ENCODE peak calls at places on chromosomes 3 and 15, in nine cellular contexts. One of them, this sample, is unnamed.
A peak's percentile ranks its signal among the peaks of the same experiment; 100 is the strongest.

GRCh38 chr3:32392530-32393302 is 1.1 kb downstream of the CMTM7 start:
- DNase-seq in PC-9: peak; percentile 46
- DNase-seq in fibroblast of lung: peak; percentile 70
- DNase-seq in CD4-positive, alpha-beta memory T cell: peak; percentile 54
- DNase-seq in gastrocnemius medialis: no peak
- DNase-seq in breast epithelium: peak; percentile 64
- DNase-seq in IMR-90: peak; percentile 77
- DNase-seq in foreskin fibroblast: peak; percentile 79
- DNase-seq in hepatocyte: peak; percentile 60
- DNase-seq in this sample: no peak

GRCh38 chr3:171810278-171811058 is at the start of gene PLD1:
- DNase-seq in PC-9: peak; percentile 95
- DNase-seq in fibroblast of lung: no peak
- DNase-seq in CD4-positive, alpha-beta memory T cell: peak; percentile 37
- DNase-seq in gastrocnemius medialis: peak; percentile 44
- DNase-seq in breast epithelium: peak; percentile 70
- DNase-seq in IMR-90: peak; percentile 79
- DNase-seq in foreskin fibroblast: peak; percentile 82
- DNase-seq in hepatocyte: peak; percentile 94
- DNase-seq in this sample: peak; percentile 59

GRCh38 chr3:66110840-66111239 is 72.1 kb upstream of the MAGI1 start:
- DNase-seq in PC-9: no peak
- DNase-seq in fibroblast of lung: no peak
- DNase-seq in CD4-positive, alpha-beta memory T cell: no peak
- DNase-seq in gastrocnemius medialis: no peak
- DNase-seq in breast epithelium: no peak
- DNase-seq in IMR-90: no peak
- DNase-seq in foreskin fibroblast: no peak
- DNase-seq in hepatocyte: no peak
- DNase-seq in this sample: no peak

GRCh38 chr15:28182731-28183130 is 83.6 kb upstream of the OCA2 start:
- DNase-seq in PC-9: no peak
- DNase-seq in fibroblast of lung: no peak
- DNase-seq in CD4-positive, alpha-beta memory T cell: no peak
- DNase-seq in gastrocnemius medialis: no peak
- DNase-seq in breast epithelium: no peak
- DNase-seq in IMR-90: no peak
- DNase-seq in foreskin fibroblast: no peak
- DNase-seq in hepatocyte: no peak
- DNase-seq in this sample: no peak

GRCh38 chr3:54572197-54572895 is 355.5 kb downstream of the LRTM1 start:
- DNase-seq in PC-9: no peak
- DNase-seq in fibroblast of lung: peak; percentile 64
- DNase-seq in CD4-positive, alpha-beta memory T cell: no peak
- DNase-seq in gastrocnemius medialis: no peak
- DNase-seq in breast epithelium: no peak
- DNase-seq in IMR-90: no peak
- DNase-seq in foreskin fibroblast: no peak
- DNase-seq in hepatocyte: no peak
- DNase-seq in this sample: no peak

GRCh38 chr15:41965441-41966413 is 6.6 kb downstream of the EHD4 start:
- DNase-seq in PC-9: no peak
- DNase-seq in fibroblast of lung: peak; percentile 83
- DNase-seq in CD4-positive, alpha-beta memory T cell: no peak
- DNase-seq in gastrocnemius medialis: no peak
- DNase-seq in breast epithelium: peak; percentile 25
- DNase-seq in IMR-90: peak; percentile 41
- DNase-seq in foreskin fibroblast: no peak
- DNase-seq in hepatocyte: no peak
- DNase-seq in this sample: no peak

GRCh38 chr15:43975326-43975725 is 148.5 kb downstream of the WDR76 start:
- DNase-seq in PC-9: no peak
- DNase-seq in fibroblast of lung: peak; percentile 58
- DNase-seq in CD4-positive, alpha-beta memory T cell: no peak
- DNase-seq in gastrocnemius medialis: no peak
- DNase-seq in breast epithelium: no peak
- DNase-seq in IMR-90: no peak
- DNase-seq in foreskin fibroblast: no peak
- DNase-seq in hepatocyte: no peak
- DNase-seq in this sample: no peak

GRCh38 chr3:129619726-129620162 is 13.3 kb upstream of the PLXND1 start:
- DNase-seq in PC-9: no peak
- DNase-seq in fibroblast of lung: no peak
- DNase-seq in CD4-positive, alpha-beta memory T cell: peak; percentile 28
- DNase-seq in gastrocnemius medialis: no peak
- DNase-seq in breast epithelium: no peak
- DNase-seq in IMR-90: no peak
- DNase-seq in foreskin fibroblast: no peak
- DNase-seq in hepatocyte: no peak
- DNase-seq in this sample: no peak

GRCh38 chr3:157494581-157495281 is 8.5 kb downstream of the VEPH1 start:
- DNase-seq in PC-9: no peak
- DNase-seq in fibroblast of lung: peak; percentile 60
- DNase-seq in CD4-positive, alpha-beta memory T cell: no peak
- DNase-seq in gastrocnemius medialis: no peak
- DNase-seq in breast epithelium: no peak
- DNase-seq in IMR-90: peak; percentile 32
- DNase-seq in foreskin fibroblast: no peak
- DNase-seq in hepatocyte: no peak
- DNase-seq in this sample: no peak

GRCh38 chr15:80095511-80095910 is 36.0 kb downstream of the ZFAND6 start:
- DNase-seq in PC-9: no peak
- DNase-seq in fibroblast of lung: no peak
- DNase-seq in CD4-positive, alpha-beta memory T cell: no peak
- DNase-seq in gastrocnemius medialis: no peak
- DNase-seq in breast epithelium: no peak
- DNase-seq in IMR-90: no peak
- DNase-seq in foreskin fibroblast: no peak
- DNase-seq in hepatocyte: no peak
- DNase-seq in this sample: no peak

GRCh38 chr15:74842581-74843444 is at the start of gene ULK3:
- DNase-seq in PC-9: peak; percentile 87
- DNase-seq in fibroblast of lung: peak; percentile 79
- DNase-seq in CD4-positive, alpha-beta memory T cell: peak; percentile 92
- DNase-seq in gastrocnemius medialis: peak; percentile 88
- DNase-seq in breast epithelium: peak; percentile 89
- DNase-seq in IMR-90: peak; percentile 73
- DNase-seq in foreskin fibroblast: peak; percentile 85
- DNase-seq in hepatocyte: peak; percentile 96
- DNase-seq in this sample: peak; percentile 81

GRCh38 chr3:11185564-11186317 is 31.4 kb downstream of the HRH1 start:
- DNase-seq in PC-9: peak; percentile 90
- DNase-seq in fibroblast of lung: peak; percentile 97
- DNase-seq in CD4-positive, alpha-beta memory T cell: no peak
- DNase-seq in gastrocnemius medialis: peak; percentile 69
- DNase-seq in breast epithelium: peak; percentile 91
- DNase-seq in IMR-90: peak; percentile 96
- DNase-seq in foreskin fibroblast: peak; percentile 90
- DNase-seq in hepatocyte: peak; percentile 64
- DNase-seq in this sample: peak; percentile 71

GRCh38 chr3:43214616-43215015 is 71.7 kb upstream of the SNRK start:
- DNase-seq in PC-9: no peak
- DNase-seq in fibroblast of lung: no peak
- DNase-seq in CD4-positive, alpha-beta memory T cell: no peak
- DNase-seq in gastrocnemius medialis: no peak
- DNase-seq in breast epithelium: no peak
- DNase-seq in IMR-90: no peak
- DNase-seq in foreskin fibroblast: no peak
- DNase-seq in hepatocyte: peak; percentile 59
- DNase-seq in this sample: no peak

GRCh38 chr15:76286231-76286879 is 24.9 kb downstream of the ETFA start:
- DNase-seq in PC-9: no peak
- DNase-seq in fibroblast of lung: no peak
- DNase-seq in CD4-positive, alpha-beta memory T cell: peak; percentile 62
- DNase-seq in gastrocnemius medialis: no peak
- DNase-seq in breast epithelium: no peak
- DNase-seq in IMR-90: peak; percentile 7
- DNase-seq in foreskin fibroblast: no peak
- DNase-seq in hepatocyte: no peak
- DNase-seq in this sample: no peak
- H3K4me3 ChIP-seq in PC-9: no peak overlapping the region
- H3K4me3 ChIP-seq in fibroblast of lung: peak overlapping the region; percentile 24
- H3K4me3 ChIP-seq in CD4-positive, alpha-beta memory T cell: no peak overlapping the region
- H3K4me3 ChIP-seq in gastrocnemius medialis: no peak overlapping the region
- H3K4me3 ChIP-seq in breast epithelium: no peak overlapping the region
- H3K4me3 ChIP-seq in IMR-90: no peak overlapping the region
- H3K4me3 ChIP-seq in foreskin fibroblast: no peak overlapping the region
- H3K4me3 ChIP-seq in hepatocyte: no peak overlapping the region
- H3K4me3 ChIP-seq in this sample: no peak overlapping the region

DNA sequence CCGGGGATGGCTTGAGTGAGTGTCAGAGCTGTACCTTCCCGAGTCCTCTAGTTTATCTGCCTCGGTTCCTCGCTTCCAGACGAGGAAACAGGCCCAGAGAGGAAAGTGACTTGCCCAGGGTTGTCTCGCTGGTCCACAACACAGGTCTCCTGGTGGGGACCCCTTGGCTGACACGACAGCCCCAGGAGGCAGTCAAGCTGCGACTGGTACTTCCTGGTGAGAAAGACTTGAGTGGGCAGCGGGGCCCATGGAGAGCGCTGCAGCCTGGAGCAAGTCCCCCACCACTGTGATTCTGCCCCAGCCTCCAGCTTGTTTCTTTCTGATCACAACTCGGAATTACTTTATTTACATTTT is 600 bp upstream of the CHRNA5 start:
- DNase-seq in PC-9: no peak
- DNase-seq in fibroblast of lung: no peak
- DNase-seq in CD4-positive, alpha-beta memory T cell: peak; percentile 43
- DNase-seq in gastrocnemius medialis: no peak
- DNase-seq in breast epithelium: no peak
- DNase-seq in IMR-90: no peak
- DNase-seq in foreskin fibroblast: no peak
- DNase-seq in hepatocyte: no peak
- DNase-seq in this sample: no peak
- H3K4me3 ChIP-seq in PC-9: peak overlapping the region; percentile 68
- H3K4me3 ChIP-seq in fibroblast of lung: no peak overlapping the region
- H3K4me3 ChIP-seq in CD4-positive, alpha-beta memory T cell: no peak overlapping the region
- H3K4me3 ChIP-seq in gastrocnemius medialis: no peak overlapping the region
- H3K4me3 ChIP-seq in breast epithelium: peak overlapping the region; percentile 69
- H3K4me3 ChIP-seq in IMR-90: no peak overlapping the region
- H3K4me3 ChIP-seq in foreskin fibroblast: no peak overlapping the region
- H3K4me3 ChIP-seq in hepatocyte: peak overlapping the region; percentile 41
- H3K4me3 ChIP-seq in this sample: no peak overlapping the region

GRCh38 chr15:36814085-36814484 is 234.7 kb downstream of the CDIN1 start:
- DNase-seq in PC-9: no peak
- DNase-seq in fibroblast of lung: no peak
- DNase-seq in CD4-positive, alpha-beta memory T cell: no peak
- DNase-seq in gastrocnemius medialis: no peak
- DNase-seq in breast epithelium: no peak
- DNase-seq in IMR-90: no peak
- DNase-seq in foreskin fibroblast: no peak
- DNase-seq in hepatocyte: peak; percentile 23
- DNase-seq in this sample: no peak

GRCh38 chr15:36814708-36815107 is 235.3 kb downstream of the CDIN1 start:
- DNase-seq in PC-9: no peak
- DNase-seq in fibroblast of lung: peak; percentile 32
- DNase-seq in CD4-positive, alpha-beta memory T cell: no peak
- DNase-seq in gastrocnemius medialis: no peak
- DNase-seq in breast epithelium: no peak
- DNase-seq in IMR-90: peak; percentile 21
- DNase-seq in foreskin fibroblast: no peak
- DNase-seq in hepatocyte: peak; percentile 15
- DNase-seq in this sample: no peak

GRCh38 chr15:36817776-36818175 is 238.3 kb downstream of the CDIN1 start:
- DNase-seq in PC-9: no peak
- DNase-seq in fibroblast of lung: no peak
- DNase-seq in CD4-positive, alpha-beta memory T cell: no peak
- DNase-seq in gastrocnemius medialis: no peak
- DNase-seq in breast epithelium: no peak
- DNase-seq in IMR-90: no peak
- DNase-seq in foreskin fibroblast: no peak
- DNase-seq in hepatocyte: no peak
- DNase-seq in this sample: no peak

GRCh38 chr15:36818260-36818659 is 238.8 kb downstream of the CDIN1 start:
- DNase-seq in PC-9: no peak
- DNase-seq in fibroblast of lung: no peak
- DNase-seq in CD4-positive, alpha-beta memory T cell: no peak
- DNase-seq in gastrocnemius medialis: no peak
- DNase-seq in breast epithelium: no peak
- DNase-seq in IMR-90: no peak
- DNase-seq in foreskin fibroblast: no peak
- DNase-seq in hepatocyte: no peak
- DNase-seq in this sample: no peak
- H3K4me3 ChIP-seq in PC-9: no peak overlapping the region
- H3K4me3 ChIP-seq in fibroblast of lung: no peak overlapping the region
- H3K4me3 ChIP-seq in CD4-positive, alpha-beta memory T cell: no peak overlapping the region
- H3K4me3 ChIP-seq in gastrocnemius medialis: no peak overlapping the region
- H3K4me3 ChIP-seq in breast epithelium: no peak overlapping the region
- H3K4me3 ChIP-seq in IMR-90: no peak overlapping the region
- H3K4me3 ChIP-seq in foreskin fibroblast: no peak overlapping the region
- H3K4me3 ChIP-seq in hepatocyte: no peak overlapping the region
- H3K4me3 ChIP-seq in this sample: no peak overlapping the region

GRCh38 chr3:123069021-123069381 is 2.2 kb downstream of the PDIA5 start:
- DNase-seq in PC-9: no peak
- DNase-seq in fibroblast of lung: no peak
- DNase-seq in CD4-positive, alpha-beta memory T cell: no peak
- DNase-seq in gastrocnemius medialis: no peak
- DNase-seq in breast epithelium: no peak
- DNase-seq in IMR-90: no peak
- DNase-seq in foreskin fibroblast: no peak
- DNase-seq in hepatocyte: no peak
- DNase-seq in this sample: no peak
- H3K4me3 ChIP-seq in PC-9: no peak overlapping the region
- H3K4me3 ChIP-seq in fibroblast of lung: no peak overlapping the region
- H3K4me3 ChIP-seq in CD4-positive, alpha-beta memory T cell: no peak overlapping the region
- H3K4me3 ChIP-seq in gastrocnemius medialis: no peak overlapping the region
- H3K4me3 ChIP-seq in breast epithelium: no peak overlapping the region
- H3K4me3 ChIP-seq in IMR-90: no peak overlapping the region
- H3K4me3 ChIP-seq in foreskin fibroblast: peak overlapping the region; percentile 91
- H3K4me3 ChIP-seq in hepatocyte: peak overlapping the region; percentile 89
- H3K4me3 ChIP-seq in this sample: peak overlapping the region; percentile 82

This sample was measured in tibial nerve.